ENCODE peak calls at places on chromosomes 7 and 10, in six cellular contexts. V, A, G, N, B and Z are unnamed samples.

GRCh38 chr7:26439502-26440252 is 148.0 kb downstream of the SNX10 start:
- DNase-seq in N (no peak), V (no peak), G (no peak), A (no peak), B (no peak), Z (no peak)

GRCh38 chr7:32479574-32480200 is 10.5 kb downstream of the LSM5 start:
- DNase-seq in A (peak; percentile 49), B (no peak), V (no peak), G (no peak), N (peak; percentile 52), Z (no peak)

GRCh38 chr10:110350812-110351211 is 46.1 kb upstream of the SMNDC1 start:
- DNase-seq in G (no peak), N (peak; percentile 57), A (no peak), V (no peak), B (no peak), Z (no peak)

GRCh38 chr7:1940402-1940786 is 270.3 kb downstream of the ELFN1 start:
- DNase-seq in G (no peak), V (peak; percentile 92), A (no peak), N (no peak), B (no peak), Z (peak; percentile 37)

GRCh38 chr10:51176976-51177690 is 102.8 kb downstream of the PRKG1 start:
- DNase-seq in A (no peak), V (no peak), B (no peak), G (no peak), N (peak; percentile 77), Z (no peak)

GRCh38 chr10:43785252-43785651 is 136.6 kb upstream of the ZNF32 start:
- DNase-seq in A (peak; percentile 4), N (no peak), G (no peak), V (no peak), B (no peak), Z (no peak)

GRCh38 chr7:77565917-77566316 is 28.8 kb downstream of the PTPN12 start:
- DNase-seq in V (no peak), A (no peak), G (no peak), N (peak; percentile 85), B (no peak), Z (no peak)

GRCh38 chr10:79153753-79154152 is 85.0 kb downstream of the ZMIZ1 start:
- DNase-seq in B (no peak), N (no peak), A (no peak), G (no peak), V (no peak), Z (peak; percentile 98)

GRCh38 chr10:62093863-62094291 is 174.8 kb downstream of the RTKN2 start:
- DNase-seq in V (no peak), A (no peak), N (peak; percentile 79), G (no peak), B (no peak), Z (no peak)

GRCh38 chr7:128100225-128100948 is 69.2 kb upstream of the LRRC4 start:
- DNase-seq in V (no peak), B (no peak), N (no peak), A (no peak), G (no peak), Z (no peak)

GRCh38 chr7:133863362-133864061 is 263.6 kb upstream of the LRGUK start:
- DNase-seq in B (no peak), V (no peak), A (no peak), N (no peak), G (no peak), Z (no peak)

GRCh38 chr7:12738665-12739064 is 51.2 kb downstream of the ARL4A start:
- DNase-seq in G (no peak), N (no peak), B (no peak), V (no peak), A (no peak), Z (peak; percentile 5)

GRCh38 chr10:63120554-63120953 is 12.6 kb upstream of the NRBF2 start:
- DNase-seq in B (no peak), G (no peak), A (no peak), N (peak; percentile 90), V (no peak), Z (no peak)

GRCh38 chr10:50275650-50276235 is 24.4 kb upstream of the ASAH2 start:
- DNase-seq in V (peak; percentile 43), A (no peak), G (peak; percentile 32), N (peak; percentile 7), B (no peak), Z (peak; percentile 37)

GRCh38 chr7:104123786-104124185 is 84.0 kb downstream of the ORC5 start:
- DNase-seq in G (no peak), B (no peak), V (no peak), N (peak; percentile 73), A (no peak), Z (no peak)

GRCh38 chr10:69343905-69344304 is 65.6 kb downstream of the HK1 start:
- DNase-seq in N (no peak), B (no peak), A (no peak), G (no peak), V (no peak), Z (no peak)

GRCh38 chr7:98802088-98802780 is 67.6 kb downstream of the TMEM130 start:
- DNase-seq in A (peak; percentile 55), N (peak; percentile 19), G (no peak), B (no peak), V (no peak), Z (no peak)
- H3K36me3 ChIP-seq in A (no peaks in the 10 kb centered on the region), N (no peaks in the 10 kb centered on the region), G (no peaks in the 10 kb centered on the region), B (no peaks in the 10 kb centered on the region), V (no peaks in the 10 kb centered on the region), Z (no peaks in the 10 kb centered on the region)

DNA sequence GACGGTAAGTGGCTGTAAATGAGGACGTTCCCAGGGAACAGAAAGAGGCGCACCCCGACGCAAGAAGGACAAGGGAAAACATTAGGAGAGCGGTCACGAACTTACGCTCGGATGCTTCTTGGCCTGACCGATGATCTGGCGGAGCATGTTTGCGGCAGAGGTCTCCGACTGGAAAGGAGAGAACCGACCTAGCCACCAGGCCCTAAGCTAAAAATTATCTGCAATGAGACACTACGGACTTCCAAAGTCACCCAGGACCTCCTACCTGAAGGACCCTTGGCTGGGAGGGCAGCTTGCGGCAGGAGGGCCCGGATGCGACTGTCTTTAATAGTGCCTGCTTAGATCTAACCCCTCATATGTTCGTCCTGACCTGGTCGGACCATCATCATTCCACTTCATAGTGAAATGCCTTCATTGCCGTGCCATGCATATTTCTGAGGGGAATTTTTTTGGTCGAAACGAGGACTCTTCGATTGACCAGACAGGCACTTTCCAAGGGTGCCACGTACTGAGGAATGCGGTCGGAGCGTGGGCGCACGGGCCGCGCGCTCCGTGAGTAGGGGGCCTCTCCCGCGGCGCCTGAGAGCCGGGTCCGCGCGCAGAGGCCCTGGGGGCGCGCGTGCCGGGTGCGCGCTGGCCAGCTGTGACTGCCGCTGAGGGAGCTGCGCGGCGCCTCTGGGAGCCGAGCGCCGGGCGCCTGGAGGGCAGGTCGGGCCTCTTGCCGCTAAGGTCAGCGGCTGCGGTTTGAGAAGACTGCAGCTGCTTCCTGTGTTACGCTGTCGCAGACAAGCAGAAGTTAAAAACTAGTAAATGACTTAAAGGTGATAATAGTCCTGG is 33.5 kb upstream of the PHF14 start:
- DNase-seq in N (peak; percentile 95), G (peak; percentile 91), V (peak; percentile 85), B (peak; percentile 93), A (peak; percentile 90), Z (peak; percentile 90)
- TF ChIP-seq POLR2A in N (peak; percentile 98), G (peak; percentile 76), V (peak; percentile 89), B (peak; percentile 55), A (peak; percentile 74), Z (peak; percentile 64)

DNA sequence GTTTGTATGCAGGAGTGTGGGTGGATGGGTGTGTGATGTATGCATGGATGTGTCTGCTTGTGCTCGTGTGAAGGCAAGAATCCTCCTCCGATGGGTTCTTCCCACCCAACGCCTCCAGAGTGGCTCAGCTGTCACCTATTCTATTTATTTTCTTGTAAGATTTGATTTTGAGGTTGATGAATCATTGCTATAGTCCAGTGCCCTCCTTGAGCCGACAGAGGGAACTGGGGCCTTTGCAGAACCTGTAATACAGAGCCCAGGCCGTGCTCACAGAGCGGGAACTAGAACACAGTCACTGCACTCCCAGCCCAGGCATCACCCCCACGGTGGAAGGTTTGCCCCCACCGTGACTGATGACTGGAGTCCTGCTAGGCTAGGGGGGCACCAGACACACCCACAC is 2.1 kb downstream of the RARRES2 start:
- DNase-seq in V (no peak), G (no peak), A (no peak), N (no peak), B (no peak), Z (no peak)
- H3K36me3 ChIP-seq in V (no peaks in the 10 kb centered on the region), G (no peaks in the 10 kb centered on the region), A (no peaks in the 10 kb centered on the region), N (no peaks in the 10 kb centered on the region), B (no peaks in the 10 kb centered on the region), Z (no peaks in the 10 kb centered on the region)

GRCh38 chr7:130141161-130141857 is 63.9 kb downstream of the TMEM209 start:
- DNase-seq in N (peak; percentile 73), B (peak; percentile 70), A (no peak), V (peak; percentile 52), G (peak; percentile 84), Z (peak; percentile 93)
- TF ChIP-seq POLR2A in N (no peak), B (peak; percentile 8), A (no peak), V (no peak), G (peak; percentile 71), Z (peak; percentile 26)